ENCODE peak calls at places on chromosomes 4 and X, in eight cellular contexts. U is right cardiac atrium; D is mesenteric fat pad; Y is H9; P is fibroblast of the aortic adventitia; A is stimulated activated CD4-positive, alpha-beta T cell treated with anti-CD3 and anti-CD28 coated beads, TNF-alpha, amount 100 ng/mL, for 4 hours; M is nucleus accumbens; E is neural crest cell. F is an unnamed sample.

GRCh38 chr4:152169666-152170065 is 366.2 kb downstream of the FBXW7 start:
- DNase-seq in M (no peak), A (no peak), P (no peak), Y (no peak), D (no peak), U (no peak), E (no peak), F (no peak)

GRCh38 chrX:70026112-70026850 is 23.5 kb downstream of the AWAT2 start:
- DNase-seq in Y (no peak), P (peak), M (no peak), A (no peak), E (no peak), D (no peak), U (no peak), F (no peak)

GRCh38 chrX:40391662-40392061 is 189.1 kb upstream of the ATP6AP2 start:
- DNase-seq in E (no peak), Y (no peak), A (no peak), U (no peak), M (no peak), P (no peak), D (no peak), F (no peak)

GRCh38 chr4:95585016-95585695 is 36.4 kb upstream of the UNC5C start:
- DNase-seq in M (no peak), U (no peak), A (no peak), E (no peak), D (no peak), Y (no peak), P (no peak), F (no peak)

GRCh38 chrX:154775611-154776349 is 13.1 kb downstream of the DKC1 start:
- DNase-seq in E (no peak), Y (no peak), A (no peak), M (peak), U (no peak), D (no peak), P (no peak), F (peak)

GRCh38 chr4:26120098-26120795 is 200.6 kb upstream of the RBPJ start:
- DNase-seq in A (no peak), M (no peak), Y (no peak), E (no peak), P (peak), U (no peak), D (no peak), F (no peak)

GRCh38 chr4:11455201-11455835 is 26.6 kb upstream of the HS3ST1 start:
- DNase-seq in D (no peak), E (no peak), U (no peak), Y (no peak), M (no peak), A (no peak), P (no peak), F (peak)

GRCh38 chr4:181525641-181526040 is 717.6 kb upstream of the TENM3 start:
- DNase-seq in M (no peak), P (no peak), A (no peak), E (no peak), Y (no peak), D (no peak), U (no peak), F (no peak)

GRCh38 chr4:81137446-81137845 is 77.6 kb downstream of the PRKG2 start:
- DNase-seq in P (peak), Y (no peak), E (no peak), U (no peak), M (no peak), D (no peak), A (no peak), F (no peak)

GRCh38 chr4:106273831-106274230 is 42.2 kb downstream of the TBCK start:
- DNase-seq in Y (no peak), E (no peak), D (no peak), U (no peak), M (no peak), P (peak), A (no peak), F (no peak)

GRCh38 chr4:40183615-40184411 is 13.0 kb upstream of the RHOH start:
- DNase-seq in E (no peak), P (peak), M (no peak), A (no peak), D (no peak), Y (no peak), U (no peak), F (no peak)

F was measured in HT-29.